ENCODE peak calls at places on chromosome 15, in six cellular contexts. One of them, this sample, is unnamed. For H3K4me1 and H3K36me3, the result is how much of the 10 kb centered on the place peaks cover.

GRCh38 chr15:91857772-91858171 is 4.3 kb downstream of the SLCO3A1 start:
- DNase-seq in heart right ventricle: no peak
- DNase-seq in CD8-positive, alpha-beta T cell: peak
- DNase-seq in hepatocyte: no peak
- DNase-seq in transverse colon: no peak
- DNase-seq in HAP-1: no peak
- DNase-seq in this sample: no peak

GRCh38 chr15:52071570-52071969 is 41.0 kb downstream of the BCL2L10 start:
- DNase-seq in heart right ventricle: no peak
- DNase-seq in CD8-positive, alpha-beta T cell: no peak
- DNase-seq in hepatocyte: peak
- DNase-seq in transverse colon: peak
- DNase-seq in HAP-1: no peak
- DNase-seq in this sample: no peak

GRCh38 chr15:43517354-43518072 is at the start of gene MAP1A:
- DNase-seq in heart right ventricle: peak
- DNase-seq in CD8-positive, alpha-beta T cell: no peak
- DNase-seq in hepatocyte: peak
- DNase-seq in transverse colon: peak
- DNase-seq in HAP-1: peak
- DNase-seq in this sample: no peak

GRCh38 chr15:41116872-41117242 is 777 bp upstream of the INO80 start:
- DNase-seq in heart right ventricle: no peak
- DNase-seq in CD8-positive, alpha-beta T cell: no peak
- DNase-seq in hepatocyte: no peak
- DNase-seq in transverse colon: no peak
- DNase-seq in HAP-1: no peak
- DNase-seq in this sample: no peak

GRCh38 chr15:100769043-100769974 is 110.3 kb upstream of the ALDH1A3 start:
- DNase-seq in heart right ventricle: no peak
- DNase-seq in CD8-positive, alpha-beta T cell: no peak
- DNase-seq in hepatocyte: no peak
- DNase-seq in transverse colon: no peak
- DNase-seq in HAP-1: no peak
- DNase-seq in this sample: no peak

GRCh38 chr15:35986072-35986666 is 440.2 kb upstream of the DPH6 start:
- DNase-seq in heart right ventricle: peak
- DNase-seq in CD8-positive, alpha-beta T cell: no peak
- DNase-seq in hepatocyte: peak
- DNase-seq in transverse colon: no peak
- DNase-seq in HAP-1: no peak
- DNase-seq in this sample: no peak

GRCh38 chr15:76056931-76057330 is 2.9 kb upstream of the TMEM266 start:
- DNase-seq in heart right ventricle: no peak
- DNase-seq in CD8-positive, alpha-beta T cell: no peak
- DNase-seq in hepatocyte: peak
- DNase-seq in transverse colon: no peak
- DNase-seq in HAP-1: no peak
- DNase-seq in this sample: no peak

GRCh38 chr15:52727825-52728224 is 48.6 kb upstream of the ATOSA start:
- DNase-seq in heart right ventricle: no peak
- DNase-seq in CD8-positive, alpha-beta T cell: no peak
- DNase-seq in hepatocyte: no peak
- DNase-seq in transverse colon: no peak
- DNase-seq in HAP-1: no peak
- DNase-seq in this sample: no peak

GRCh38 chr15:52963865-52964264 is 173.7 kb upstream of the ONECUT1 start:
- DNase-seq in heart right ventricle: no peak
- DNase-seq in CD8-positive, alpha-beta T cell: no peak
- DNase-seq in hepatocyte: no peak
- DNase-seq in transverse colon: no peak
- DNase-seq in HAP-1: no peak
- DNase-seq in this sample: no peak

GRCh38 chr15:26887926-26888666 is 21.2 kb downstream of the GABRA5 start:
- DNase-seq in heart right ventricle: no peak
- DNase-seq in CD8-positive, alpha-beta T cell: no peak
- DNase-seq in hepatocyte: no peak
- DNase-seq in transverse colon: no peak
- DNase-seq in HAP-1: no peak
- DNase-seq in this sample: no peak

GRCh38 chr15:34588046-34588674 is 4.7 kb upstream of the GOLGA8B start:
- DNase-seq in heart right ventricle: peak
- DNase-seq in CD8-positive, alpha-beta T cell: peak
- DNase-seq in hepatocyte: peak
- DNase-seq in transverse colon: peak
- DNase-seq in HAP-1: peak
- DNase-seq in this sample: peak

GRCh38 chr15:34122771-34123183 is 20.9 kb downstream of the PGBD4 start:
- DNase-seq in heart right ventricle: no peak
- DNase-seq in CD8-positive, alpha-beta T cell: no peak
- DNase-seq in hepatocyte: peak
- DNase-seq in transverse colon: no peak
- DNase-seq in HAP-1: no peak
- DNase-seq in this sample: no peak

GRCh38 chr15:97904196-97904572 is 56.3 kb upstream of the ARRDC4 start:
- DNase-seq in heart right ventricle: peak
- DNase-seq in CD8-positive, alpha-beta T cell: no peak
- DNase-seq in hepatocyte: peak
- DNase-seq in transverse colon: peak
- DNase-seq in HAP-1: peak
- DNase-seq in this sample: peak

GRCh38 chr15:65914371-65914770 is 45.1 kb downstream of the RAB11A start:
- DNase-seq in heart right ventricle: no peak
- DNase-seq in CD8-positive, alpha-beta T cell: no peak
- DNase-seq in hepatocyte: no peak
- DNase-seq in transverse colon: no peak
- DNase-seq in HAP-1: no peak
- DNase-seq in this sample: no peak

GRCh38 chr15:60766391-60767128 is 287.6 kb upstream of the ICE2 start:
- DNase-seq in heart right ventricle: no peak
- DNase-seq in CD8-positive, alpha-beta T cell: no peak
- DNase-seq in hepatocyte: no peak
- DNase-seq in transverse colon: no peak
- DNase-seq in HAP-1: no peak
- DNase-seq in this sample: no peak

GRCh38 chr15:81480645-81481053 is 106.6 kb upstream of the TMC3 start:
- DNase-seq in heart right ventricle: peak
- DNase-seq in CD8-positive, alpha-beta T cell: no peak
- DNase-seq in hepatocyte: peak
- DNase-seq in transverse colon: no peak
- DNase-seq in HAP-1: peak
- DNase-seq in this sample: no peak

GRCh38 chr15:39438795-39439577 is 141.9 kb upstream of the THBS1 start:
- DNase-seq in heart right ventricle: no peak
- DNase-seq in CD8-positive, alpha-beta T cell: no peak
- DNase-seq in hepatocyte: peak
- DNase-seq in transverse colon: no peak
- DNase-seq in HAP-1: no peak
- DNase-seq in this sample: no peak

GRCh38 chr15:47409601-47410000 is 307.7 kb upstream of the SEMA6D start:
- DNase-seq in heart right ventricle: no peak
- DNase-seq in CD8-positive, alpha-beta T cell: no peak
- DNase-seq in hepatocyte: no peak
- DNase-seq in transverse colon: no peak
- DNase-seq in HAP-1: no peak
- DNase-seq in this sample: no peak

GRCh38 chr15:33975023-33975565 is 6.8 kb downstream of the CHRM5 start:
- DNase-seq in heart right ventricle: no peak
- DNase-seq in CD8-positive, alpha-beta T cell: no peak
- DNase-seq in hepatocyte: no peak
- DNase-seq in transverse colon: no peak
- DNase-seq in HAP-1: no peak
- DNase-seq in this sample: no peak

GRCh38 chr15:81335631-81336030 is 11.7 kb upstream of the STARD5 start:
- DNase-seq in heart right ventricle: no peak
- DNase-seq in CD8-positive, alpha-beta T cell: no peak
- DNase-seq in hepatocyte: no peak
- DNase-seq in transverse colon: no peak
- DNase-seq in HAP-1: no peak
- DNase-seq in this sample: no peak

GRCh38 chr15:52261498-52262242 is 33.9 kb downstream of the MYO5C start:
- DNase-seq in heart right ventricle: peak
- DNase-seq in CD8-positive, alpha-beta T cell: peak
- DNase-seq in hepatocyte: peak
- DNase-seq in transverse colon: peak
- DNase-seq in HAP-1: peak
- DNase-seq in this sample: peak

GRCh38 chr15:36356978-36357582 is 222.3 kb upstream of the CDIN1 start:
- DNase-seq in heart right ventricle: peak
- DNase-seq in CD8-positive, alpha-beta T cell: no peak
- DNase-seq in hepatocyte: peak
- DNase-seq in transverse colon: no peak
- DNase-seq in HAP-1: no peak
- DNase-seq in this sample: no peak

DNA sequence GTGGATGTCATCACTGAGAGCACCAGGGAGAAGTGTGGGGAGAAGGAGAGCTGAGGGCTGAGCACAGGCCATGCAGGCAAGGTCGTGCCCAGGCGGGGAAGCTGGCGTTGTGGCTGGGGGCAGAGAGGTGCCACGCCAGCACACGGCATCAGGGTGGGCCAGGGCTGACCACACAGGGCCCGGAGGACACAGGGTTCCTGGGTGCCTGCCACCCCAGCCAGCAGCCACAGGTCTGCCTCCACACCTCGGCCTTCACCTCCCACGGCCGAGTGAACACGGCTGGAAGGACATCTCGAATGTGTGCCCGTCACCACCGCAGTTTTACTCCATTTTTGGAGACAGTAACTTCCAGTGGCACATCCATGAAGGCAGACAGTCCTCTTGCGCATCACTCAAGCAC is 77.1 kb downstream of the ATP10A start:
- DNase-seq in heart right ventricle: no peak
- DNase-seq in CD8-positive, alpha-beta T cell: no peak
- DNase-seq in hepatocyte: no peak
- DNase-seq in transverse colon: no peak
- DNase-seq in HAP-1: no peak
- DNase-seq in this sample: no peak
- H3K4me1 ChIP-seq in heart right ventricle: under half
- H3K4me1 ChIP-seq in CD8-positive, alpha-beta T cell: under half
- H3K4me1 ChIP-seq in hepatocyte: under half
- H3K4me1 ChIP-seq in transverse colon: under half
- H3K4me1 ChIP-seq in HAP-1: under half
- H3K4me1 ChIP-seq in this sample: under half

DNA sequence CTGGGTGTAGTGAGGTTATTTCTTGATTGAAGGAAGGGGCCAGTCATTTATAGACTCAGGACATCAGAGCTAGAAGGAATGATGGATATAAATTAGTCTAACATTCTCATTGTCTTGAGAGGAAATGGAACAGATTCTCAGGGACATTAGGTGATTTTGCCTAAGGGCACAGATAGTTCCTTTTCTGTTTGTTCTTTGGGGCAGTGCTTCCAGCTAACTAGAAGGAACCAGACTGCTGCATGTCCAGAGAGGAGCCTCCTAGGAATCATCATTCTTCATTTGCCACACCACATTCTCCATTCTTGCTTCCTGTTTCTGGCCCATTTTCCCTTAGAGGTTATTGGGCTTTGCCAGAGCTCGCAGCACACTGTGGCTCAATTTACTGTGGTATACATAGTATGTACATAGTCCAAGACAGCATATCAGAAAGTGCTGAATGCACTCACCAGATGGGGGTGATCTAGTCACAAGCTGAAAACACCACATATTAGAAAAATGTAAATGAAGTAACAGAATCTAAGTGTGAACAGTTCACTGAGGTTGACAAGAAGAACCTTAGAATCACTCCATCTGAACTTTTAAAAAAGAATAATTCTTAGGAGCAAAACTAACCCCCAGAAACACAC is 62.7 kb upstream of the MYZAP start:
- DNase-seq in heart right ventricle: no peak
- DNase-seq in CD8-positive, alpha-beta T cell: no peak
- DNase-seq in hepatocyte: no peak
- DNase-seq in transverse colon: no peak
- DNase-seq in HAP-1: no peak
- DNase-seq in this sample: no peak
- H3K36me3 ChIP-seq in heart right ventricle: under half
- H3K36me3 ChIP-seq in CD8-positive, alpha-beta T cell: under half
- H3K36me3 ChIP-seq in hepatocyte: under half
- H3K36me3 ChIP-seq in transverse colon: under half
- H3K36me3 ChIP-seq in HAP-1: under half
- H3K36me3 ChIP-seq in this sample: under half

DNA sequence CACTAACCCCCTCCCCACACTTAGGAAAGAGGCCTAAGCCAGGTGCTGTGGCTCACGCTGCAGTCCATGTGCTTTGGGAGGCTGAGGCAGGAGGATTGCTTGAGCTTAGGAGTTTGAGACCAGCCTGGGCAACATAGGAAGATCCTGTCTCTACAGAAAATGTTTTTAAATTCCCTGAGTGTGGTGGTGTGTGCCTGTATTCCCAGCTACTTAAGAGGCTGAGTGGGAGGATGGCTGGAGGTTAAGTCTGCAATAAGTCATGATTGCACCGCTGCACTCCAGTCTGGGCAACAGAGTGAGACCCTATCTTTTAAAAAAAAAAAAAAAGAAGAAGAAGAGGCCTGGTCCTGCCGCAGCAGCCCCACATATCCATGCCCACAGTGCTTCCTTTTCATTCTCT is 27.7 kb upstream of the CLK3 start:
- DNase-seq in heart right ventricle: no peak
- DNase-seq in CD8-positive, alpha-beta T cell: no peak
- DNase-seq in hepatocyte: no peak
- DNase-seq in transverse colon: no peak
- DNase-seq in HAP-1: no peak
- DNase-seq in this sample: no peak
- H3K4me1 ChIP-seq in heart right ventricle: under half
- H3K4me1 ChIP-seq in CD8-positive, alpha-beta T cell: under half
- H3K4me1 ChIP-seq in hepatocyte: under half
- H3K4me1 ChIP-seq in transverse colon: under half
- H3K4me1 ChIP-seq in HAP-1: under half
- H3K4me1 ChIP-seq in this sample: under half

GRCh38 chr15:59678620-59679019 is 10.5 kb downstream of the BNIP2 start:
- DNase-seq in heart right ventricle: no peak
- DNase-seq in CD8-positive, alpha-beta T cell: no peak
- DNase-seq in hepatocyte: no peak
- DNase-seq in transverse colon: no peak
- DNase-seq in HAP-1: no peak
- DNase-seq in this sample: no peak
- H3K36me3 ChIP-seq in heart right ventricle: under half
- H3K36me3 ChIP-seq in CD8-positive, alpha-beta T cell: half or more
- H3K36me3 ChIP-seq in hepatocyte: under half
- H3K36me3 ChIP-seq in transverse colon: under half
- H3K36me3 ChIP-seq in HAP-1: half or more
- H3K36me3 ChIP-seq in this sample: under half

GRCh38 chr15:67248106-67248505 is 6.4 kb downstream of the AAGAB start:
- DNase-seq in heart right ventricle: no peak
- DNase-seq in CD8-positive, alpha-beta T cell: no peak
- DNase-seq in hepatocyte: no peak
- DNase-seq in transverse colon: no peak
- DNase-seq in HAP-1: no peak
- DNase-seq in this sample: no peak
- H3K4me1 ChIP-seq in heart right ventricle: under half
- H3K4me1 ChIP-seq in CD8-positive, alpha-beta T cell: under half
- H3K4me1 ChIP-seq in hepatocyte: under half
- H3K4me1 ChIP-seq in transverse colon: under half
- H3K4me1 ChIP-seq in HAP-1: under half
- H3K4me1 ChIP-seq in this sample: under half

GRCh38 chr15:28246605-28247004 is 75.4 kb downstream of the HERC2 start:
- DNase-seq in heart right ventricle: no peak
- DNase-seq in CD8-positive, alpha-beta T cell: no peak
- DNase-seq in hepatocyte: no peak
- DNase-seq in transverse colon: no peak
- DNase-seq in HAP-1: no peak
- DNase-seq in this sample: no peak
- H3K36me3 ChIP-seq in heart right ventricle: under half
- H3K36me3 ChIP-seq in CD8-positive, alpha-beta T cell: under half
- H3K36me3 ChIP-seq in hepatocyte: under half
- H3K36me3 ChIP-seq in transverse colon: under half
- H3K36me3 ChIP-seq in HAP-1: under half
- H3K36me3 ChIP-seq in this sample: under half